ENCODE peak calls at places on chromosomes 1 and 21, in ten cellular contexts. I is stomach, C is pancreas, M is RWPE1, X is GM06990, G is AG04449, N is GM20000, Y is dorsolateral prefrontal cortex, L is nephron progenitor cell, O is neural progenitor cell. Z is an unnamed sample.

GRCh38 chr1:233647083-233647482 is 33.2 kb downstream of the KCNK1 start:
- DNase-seq in I (no peak), C (no peak), M (no peak), X (no peak), G (no peak), N (no peak), Y (no peak), L (no peak), O (no peak), Z (no peak)

GRCh38 chr1:103517380-103518047 is 8.0 kb upstream of the RNPC3 start:
- DNase-seq in I (no peak), C (no peak), M (no peak), X (no peak), G (no peak), N (peak), Y (no peak), L (no peak), O (no peak), Z (peak)

GRCh38 chr1:53293123-53293522 is 34.7 kb downstream of the LRP8 start:
- DNase-seq in I (no peak), C (no peak), M (no peak), X (no peak), G (no peak), N (no peak), Y (no peak), L (no peak), O (no peak), Z (no peak)

GRCh38 chr1:24910751-24911650 is 19.1 kb downstream of the RUNX3 start:
- DNase-seq in I (peak), C (no peak), M (no peak), X (peak), G (no peak), N (no peak), Y (no peak), L (peak), O (no peak), Z (no peak)

GRCh38 chr1:51378871-51379270 is 48.5 kb upstream of the TTC39A start:
- DNase-seq in I (no peak), C (no peak), M (no peak), X (no peak), G (no peak), N (no peak), Y (no peak), L (no peak), O (no peak), Z (no peak)

GRCh38 chr1:30324251-30325084 is 398.9 kb downstream of the MATN1 start:
- DNase-seq in I (peak), C (no peak), M (no peak), X (no peak), G (no peak), N (no peak), Y (no peak), L (no peak), O (no peak), Z (no peak)

GRCh38 chr1:230067871-230068814 is 1.1 kb downstream of the GALNT2 start:
- DNase-seq in I (peak), C (no peak), M (peak), X (peak), G (no peak), N (peak), Y (no peak), L (peak), O (peak), Z (peak)

GRCh38 chr1:8094481-8095241 is 68.6 kb upstream of the ERRFI1 start:
- DNase-seq in I (no peak), C (no peak), M (peak), X (no peak), G (no peak), N (no peak), Y (no peak), L (no peak), O (no peak), Z (no peak)

GRCh38 chr1:29084196-29084521 is 39.5 kb downstream of the TMEM200B start:
- DNase-seq in I (no peak), C (no peak), M (no peak), X (no peak), G (no peak), N (no peak), Y (no peak), L (no peak), O (no peak), Z (no peak)

GRCh38 chr1:8285103-8285502 is 32.8 kb upstream of the SLC45A1 start:
- DNase-seq in I (peak), C (no peak), M (no peak), X (no peak), G (no peak), N (no peak), Y (no peak), L (no peak), O (no peak), Z (no peak)

GRCh38 chr21:43904316-43904925 is 39.4 kb downstream of the AGPAT3 start:
- DNase-seq in I (no peak), C (no peak), M (no peak), X (no peak), G (no peak), N (no peak), Y (peak), L (no peak), O (no peak), Z (no peak)

GRCh38 chr1:155504207-155504606 is 58.4 kb downstream of the ASH1L start:
- DNase-seq in I (no peak), C (no peak), M (peak), X (peak), G (no peak), N (peak), Y (no peak), L (no peak), O (no peak), Z (peak)
- TF ChIP-seq CTCF in I (peak), C (no peak), M (peak), X (peak), G (no peak), N (no peak), Y (peak), L (no peak), O (no peak), Z (peak)

DNA sequence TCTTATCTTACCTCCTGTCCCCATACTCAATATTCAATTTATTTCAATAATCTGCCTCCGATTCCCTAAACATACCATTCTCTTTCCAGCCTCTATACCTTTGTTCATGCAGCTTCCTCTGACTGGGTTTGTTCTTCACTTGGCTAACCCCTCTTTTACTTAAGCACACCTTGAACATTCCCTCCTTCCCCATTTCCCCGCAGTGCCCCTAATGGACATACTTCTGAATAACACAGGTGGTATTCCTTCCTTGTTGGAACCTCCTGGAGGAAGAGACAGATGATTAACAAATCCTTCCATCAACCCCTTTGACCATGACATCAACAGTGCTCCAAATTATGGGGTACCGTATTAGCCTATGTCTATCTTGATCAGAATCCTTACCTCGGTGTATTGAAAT is 190.0 kb upstream of the UBE2U start:
- DNase-seq in I (no peak), C (no peak), M (no peak), X (no peak), G (no peak), N (no peak), Y (no peak), L (no peak), O (no peak), Z (no peak)
- TF ChIP-seq CTCF in I (no peak), C (no peak), M (no peak), X (no peak), G (no peak), N (no peak), Y (no peak), L (no peak), O (no peak), Z (no peak)

DNA sequence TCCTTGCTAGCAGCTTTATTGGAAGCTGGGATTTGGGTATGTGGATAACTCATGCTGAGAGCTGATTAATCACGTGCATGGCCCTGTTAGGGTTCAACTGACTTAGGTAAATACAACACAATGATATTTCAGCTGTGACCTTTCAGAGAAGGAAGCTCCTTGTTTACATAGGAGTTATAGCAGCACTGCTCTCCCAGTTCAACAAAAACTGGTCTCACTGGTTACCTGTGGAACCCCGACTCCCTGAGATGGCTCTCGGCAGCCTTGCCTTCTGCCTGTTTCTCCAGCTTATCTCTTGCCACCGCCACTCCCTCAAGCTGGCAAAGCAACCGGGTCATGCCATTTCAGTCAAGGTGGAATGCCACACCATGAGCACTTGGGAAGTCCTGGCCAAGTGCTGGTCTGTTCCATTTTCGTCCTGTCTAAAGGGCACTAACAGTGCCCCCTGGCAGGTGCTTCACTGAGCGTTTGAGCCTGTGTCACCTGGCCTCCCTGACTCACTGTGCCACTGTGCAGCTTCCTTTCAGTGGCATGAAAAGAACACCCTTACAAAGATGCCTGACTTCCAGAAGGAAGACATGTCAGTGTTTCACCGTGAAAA is 31.6 kb downstream of the DOP1B start:
- DNase-seq in I (peak), C (peak), M (no peak), X (no peak), G (no peak), N (no peak), Y (no peak), L (no peak), O (no peak), Z (no peak)
- TF ChIP-seq CTCF in I (peak), C (no peak), M (no peak), X (no peak), G (no peak), N (no peak), Y (no peak), L (no peak), O (no peak), Z (no peak)

GRCh38 chr1:154186177-154186576 is 5.7 kb downstream of the TPM3 start:
- DNase-seq in I (peak), C (peak), M (no peak), X (no peak), G (no peak), N (peak), Y (no peak), L (peak), O (peak), Z (peak)
- TF ChIP-seq CTCF in I (peak), C (peak), M (peak), X (peak), G (peak), N (peak), Y (peak), L (peak), O (peak), Z (peak)

GRCh38 chr1:14413809-14414208 is 184.7 kb upstream of the KAZN start:
- DNase-seq in I (no peak), C (no peak), M (peak), X (no peak), G (peak), N (no peak), Y (peak), L (no peak), O (no peak), Z (no peak)

GRCh38 chr1:14412235-14412634 is 186.2 kb upstream of the KAZN start:
- DNase-seq in I (no peak), C (no peak), M (no peak), X (no peak), G (no peak), N (no peak), Y (no peak), L (no peak), O (no peak), Z (no peak)

GRCh38 chr1:14420686-14421085 is 177.8 kb upstream of the KAZN start:
- DNase-seq in I (no peak), C (no peak), M (no peak), X (no peak), G (no peak), N (no peak), Y (no peak), L (no peak), O (no peak), Z (no peak)

GRCh38 chr1:14415396-14415795 is 183.1 kb upstream of the KAZN start:
- DNase-seq in I (no peak), C (no peak), M (no peak), X (no peak), G (no peak), N (no peak), Y (no peak), L (peak), O (peak), Z (no peak)
- TF ChIP-seq CTCF in I (no peak), C (no peak), M (no peak), X (peak), G (no peak), N (peak), Y (no peak), L (no peak), O (peak), Z (no peak)

GRCh38 chr1:236850580-236850979 is 55.5 kb downstream of the MTR start:
- DNase-seq in I (no peak), C (no peak), M (no peak), X (no peak), G (no peak), N (no peak), Y (no peak), L (no peak), O (no peak), Z (no peak)
- TF ChIP-seq CTCF in I (no peak), C (no peak), M (no peak), X (no peak), G (no peak), N (no peak), Y (no peak), L (no peak), O (no peak), Z (no peak)

GRCh38 chr1:2823921-2824660 is 22.6 kb upstream of the TTC34 start:
- DNase-seq in I (no peak), C (no peak), M (no peak), X (no peak), G (no peak), N (no peak), Y (no peak), L (no peak), O (no peak), Z (no peak)

GRCh38 chr1:2822621-2823145 is 21.2 kb upstream of the TTC34 start:
- DNase-seq in I (no peak), C (no peak), M (no peak), X (no peak), G (no peak), N (no peak), Y (no peak), L (no peak), O (no peak), Z (no peak)

GRCh38 chr1:2821373-2821955 is 20.0 kb upstream of the TTC34 start:
- DNase-seq in I (no peak), C (no peak), M (no peak), X (no peak), G (no peak), N (no peak), Y (no peak), L (no peak), O (no peak), Z (no peak)

GRCh38 chr1:2820731-2821372 is 19.4 kb upstream of the TTC34 start:
- DNase-seq in I (no peak), C (no peak), M (no peak), X (no peak), G (no peak), N (no peak), Y (no peak), L (no peak), O (no peak), Z (no peak)

GRCh38 chr1:2821970-2822620 is 20.6 kb upstream of the TTC34 start:
- DNase-seq in I (peak), C (no peak), M (no peak), X (no peak), G (no peak), N (no peak), Y (no peak), L (peak), O (no peak), Z (no peak)
- TF ChIP-seq CTCF in I (peak), C (peak), M (peak), X (peak), G (no peak), N (peak), Y (peak), L (peak), O (peak), Z (peak)

GRCh38 chr1:204600968-204601367 is 84.6 kb downstream of the LRRN2 start:
- DNase-seq in I (no peak), C (no peak), M (peak), X (no peak), G (no peak), N (no peak), Y (no peak), L (no peak), O (no peak), Z (no peak)
- TF ChIP-seq CTCF in I (no peak), C (no peak), M (no peak), X (peak), G (no peak), N (no peak), Y (no peak), L (peak), O (peak), Z (no peak)

DNA sequence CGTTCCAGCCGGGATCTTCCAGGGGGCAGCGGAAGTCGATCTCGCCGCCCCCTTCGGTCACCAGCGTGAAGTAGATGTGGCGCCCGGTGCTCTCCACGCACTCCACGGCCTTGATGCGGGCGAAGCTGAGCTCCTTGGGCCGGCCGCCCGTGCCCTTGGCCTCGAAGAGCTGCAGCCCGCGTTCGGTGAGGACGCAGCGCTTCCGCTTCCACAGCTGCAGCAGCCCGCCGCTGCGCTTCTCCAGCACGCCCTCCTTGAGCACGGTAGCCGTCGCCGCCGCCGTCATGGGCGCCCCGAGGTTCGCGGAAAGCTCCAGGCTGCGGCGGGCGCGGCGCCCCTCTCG is 516 bp downstream of the PHLDA3 start:
- DNase-seq in I (peak), C (no peak), M (no peak), X (peak), G (no peak), N (peak), Y (no peak), L (peak), O (peak), Z (peak)
- TF ChIP-seq CTCF in I (no peak), C (no peak), M (no peak), X (no peak), G (no peak), N (no peak), Y (no peak), L (no peak), O (no peak), Z (peak)

Z was measured in GM10248.